ENCODE peak calls at places on chromosomes 11 and 22, in five cellular contexts. S is psoas muscle, Q is pancreas, Y is natural killer cell, F is brain microvascular endothelial cell. D is an unnamed sample.
A peak's percentile ranks its signal among the peaks of the same experiment; 100 is the strongest.

GRCh38 chr22:22842085-22842484 is 45.5 kb upstream of the IGLL5 start:
- DNase-seq in S (no peak), Q (no peak), Y (no peak), F (no peak), D (no peak)

GRCh38 chr11:123569387-123569786 is 85.0 kb downstream of the SCN3B start:
- DNase-seq in Y (no peak), Q (no peak), S (no peak), F (no peak), D (no peak)

GRCh38 chr11:95297680-95298452 is 66.9 kb upstream of the SESN3 start:
- DNase-seq in Y (no peak), F (no peak), Q (no peak), S (no peak), D (no peak)

GRCh38 chr11:10181811-10182210 is 112.2 kb downstream of the SBF2 start:
- DNase-seq in Q (no peak), Y (no peak), F (no peak), S (no peak), D (no peak)

GRCh38 chr11:1771700-1772099 is 8.0 kb upstream of the CTSD start:
- DNase-seq in Y (no peak), Q (no peak), S (no peak), F (peak; percentile 34), D (no peak)

GRCh38 chr11:2156416-2157182 is 4.4 kb downstream of the INS start:
- DNase-seq in F (peak; percentile 62), S (peak; percentile 73), Q (peak; percentile 93), Y (peak; percentile 54), D (peak; percentile 46)

GRCh38 chr22:37053310-37054077 is 2.0 kb downstream of the KCTD17 start:
- DNase-seq in Y (no peak), Q (no peak), F (no peak), S (no peak), D (no peak)

GRCh38 chr11:114219559-114220349 is 76.4 kb upstream of the NNMT start:
- DNase-seq in Q (no peak), S (no peak), Y (no peak), F (peak; percentile 34), D (no peak)

GRCh38 chr11:65429069-65429681 is 6.6 kb downstream of the NEAT1 start:
- DNase-seq in Q (no peak), F (peak; percentile 60), Y (no peak), S (no peak), D (no peak)

GRCh38 chr11:119709638-119710346 is 19.2 kb downstream of the NECTIN1 start:
- DNase-seq in F (peak; percentile 70), Q (no peak), Y (no peak), S (no peak), D (no peak)

GRCh38 chr22:27220349-27220748 is 563.0 kb downstream of the MIAT start:
- DNase-seq in S (peak; percentile 27), Q (no peak), Y (no peak), F (peak; percentile 91), D (no peak)

GRCh38 chr22:23270212-23270733 is 90.0 kb downstream of the BCR start:
- DNase-seq in F (no peak), Y (no peak), S (no peak), Q (no peak), D (no peak)

GRCh38 chr11:35145249-35145648 is 6.3 kb downstream of the CD44 start:
- DNase-seq in S (peak; percentile 25), F (peak; percentile 81), Y (peak; percentile 76), Q (no peak), D (no peak)

GRCh38 chr11:44313701-44314489 is 4.0 kb upstream of the ALX4 start:
- DNase-seq in F (no peak), Y (no peak), S (no peak), Q (no peak), D (no peak)

GRCh38 chr22:21876486-21877176 is 9.2 kb upstream of the MAPK1 start:
- DNase-seq in Y (no peak), Q (no peak), S (no peak), F (peak; percentile 38), D (no peak)

GRCh38 chr11:102757823-102758549 is 22.4 kb downstream of the MMP10 start:
- DNase-seq in F (peak; percentile 62), S (no peak), Y (no peak), Q (no peak), D (no peak)

GRCh38 chr11:127252321-127252720 is 251.8 kb upstream of the KIRREL3 start:
- DNase-seq in F (no peak), S (no peak), Q (no peak), Y (no peak), D (no peak)

GRCh38 chr11:45021001-45021400 is 70.3 kb upstream of the TP53I11 start:
- DNase-seq in Y (no peak), F (no peak), S (no peak), Q (no peak), D (no peak)

GRCh38 chr22:46828323-46829139 is 66.1 kb downstream of the TBC1D22A start:
- DNase-seq in Y (no peak), Q (no peak), S (no peak), F (no peak), D (no peak)

GRCh38 chr22:46826438-46826837 is 64.0 kb downstream of the TBC1D22A start:
- DNase-seq in Q (no peak), S (no peak), Y (no peak), F (no peak), D (no peak)

GRCh38 chr22:46829140-46829891 is 66.9 kb downstream of the TBC1D22A start:
- DNase-seq in Y (no peak), Q (no peak), F (peak; percentile 78), S (no peak), D (no peak)

GRCh38 chr22:46827072-46827780 is 64.8 kb downstream of the TBC1D22A start:
- DNase-seq in S (no peak), F (no peak), Y (no peak), Q (no peak), D (no peak)

DNA sequence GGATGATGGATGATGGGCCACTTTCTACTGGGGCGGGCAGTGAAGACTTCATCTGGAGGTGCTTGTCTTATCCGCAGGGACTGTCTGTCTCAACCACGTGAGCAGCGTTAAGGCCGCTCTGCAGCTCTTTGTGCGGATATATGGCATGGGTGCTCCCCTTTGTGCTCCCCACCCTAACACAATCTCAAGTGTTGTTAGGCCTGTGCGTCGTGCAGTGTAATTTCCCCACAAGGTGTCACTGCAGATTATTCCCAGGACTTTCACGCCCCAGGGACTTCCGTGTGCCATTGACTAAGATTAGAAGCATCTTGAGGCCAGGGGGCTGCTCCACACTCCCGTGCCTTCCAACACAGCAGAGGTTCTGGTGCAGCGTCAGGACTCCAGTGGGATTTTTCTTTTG is 65.3 kb downstream of the TBC1D22A start:
- DNase-seq in Q (no peak), S (no peak), Y (no peak), F (no peak), D (no peak)
- TF ChIP-seq CTCF in Q (no peak), S (no peak), Y (no peak), F (no peak), D (no peak)

GRCh38 chr11:11849127-11849746 is 7.5 kb downstream of the USP47 start:
- DNase-seq in S (peak; percentile 22), Y (peak; percentile 40), Q (no peak), F (peak; percentile 59), D (no peak)
- TF ChIP-seq CTCF in S (peak; percentile 48), Y (peak; percentile 71), Q (peak; percentile 44), F (peak; percentile 86), D (no peak)

GRCh38 chr22:39209756-39210155 is 35.0 kb downstream of the PDGFB start:
- DNase-seq in S (no peak), F (no peak), Y (no peak), Q (peak; percentile 47), D (no peak)
- TF ChIP-seq CTCF in S (no peak), F (no peak), Y (no peak), Q (no peak), D (no peak)

GRCh38 chr11:5317301-5317700 is 6.8 kb downstream of the OR51B2 start:
- DNase-seq in F (no peak), S (no peak), Y (no peak), Q (no peak), D (no peak)
- TF ChIP-seq CTCF in F (no peak), S (no peak), Y (no peak), Q (no peak), D (no peak)

GRCh38 chr11:41997860-41998259 is 538.4 kb upstream of the LRRC4C start:
- DNase-seq in Y (no peak), F (no peak), S (no peak), Q (no peak), D (no peak)
- TF ChIP-seq CTCF in Y (no peak), F (no peak), S (no peak), Q (no peak), D (no peak)

DNA sequence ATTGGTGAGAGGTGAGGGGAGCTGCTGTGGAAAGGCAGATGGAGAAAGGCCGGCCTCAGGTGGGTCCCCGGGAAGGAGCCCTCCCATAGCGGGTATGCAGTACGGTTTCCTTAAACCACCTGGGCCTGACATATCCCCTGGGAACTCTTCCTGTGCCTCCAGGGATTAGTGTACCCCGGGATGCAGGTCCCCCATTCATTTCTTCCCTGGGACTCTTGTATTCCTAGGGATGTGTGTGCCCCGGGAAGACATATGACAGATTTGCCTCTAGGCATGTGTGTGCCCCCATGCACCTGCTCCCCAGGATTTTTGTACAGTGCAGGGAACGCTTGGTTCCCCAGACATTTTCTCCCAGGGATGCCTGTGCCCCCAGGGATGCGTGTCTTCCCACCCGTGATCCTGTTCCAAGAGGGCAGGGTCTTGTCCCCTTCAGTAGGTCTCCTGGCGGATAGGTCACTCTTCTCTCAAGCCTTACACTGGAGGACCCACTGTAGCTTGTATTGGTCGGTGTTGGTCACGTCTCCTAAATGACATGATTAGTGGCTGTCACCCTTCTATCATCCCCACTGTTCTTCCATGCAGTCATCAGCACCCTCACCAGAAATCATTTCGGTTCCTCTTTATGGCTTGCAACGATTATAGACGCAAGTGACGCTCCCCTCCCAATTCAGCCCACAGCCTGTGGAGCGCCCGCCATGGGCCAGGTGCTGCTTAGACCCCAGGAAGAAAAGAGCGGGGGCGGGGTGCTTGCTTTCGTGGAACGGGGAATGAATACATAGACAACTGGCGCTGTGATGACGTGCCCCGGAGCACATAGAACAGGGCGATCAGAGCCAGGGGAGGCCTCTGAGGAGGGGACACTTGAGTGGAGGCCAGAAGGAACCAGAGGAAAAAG is 1.3 kb downstream of the PARVB start:
- DNase-seq in F (no peak), S (peak; percentile 58), Q (no peak), Y (no peak), D (peak; percentile 76)
- TF ChIP-seq CTCF in F (no peak), S (no peak), Q (no peak), Y (no peak), D (no peak)

DNA sequence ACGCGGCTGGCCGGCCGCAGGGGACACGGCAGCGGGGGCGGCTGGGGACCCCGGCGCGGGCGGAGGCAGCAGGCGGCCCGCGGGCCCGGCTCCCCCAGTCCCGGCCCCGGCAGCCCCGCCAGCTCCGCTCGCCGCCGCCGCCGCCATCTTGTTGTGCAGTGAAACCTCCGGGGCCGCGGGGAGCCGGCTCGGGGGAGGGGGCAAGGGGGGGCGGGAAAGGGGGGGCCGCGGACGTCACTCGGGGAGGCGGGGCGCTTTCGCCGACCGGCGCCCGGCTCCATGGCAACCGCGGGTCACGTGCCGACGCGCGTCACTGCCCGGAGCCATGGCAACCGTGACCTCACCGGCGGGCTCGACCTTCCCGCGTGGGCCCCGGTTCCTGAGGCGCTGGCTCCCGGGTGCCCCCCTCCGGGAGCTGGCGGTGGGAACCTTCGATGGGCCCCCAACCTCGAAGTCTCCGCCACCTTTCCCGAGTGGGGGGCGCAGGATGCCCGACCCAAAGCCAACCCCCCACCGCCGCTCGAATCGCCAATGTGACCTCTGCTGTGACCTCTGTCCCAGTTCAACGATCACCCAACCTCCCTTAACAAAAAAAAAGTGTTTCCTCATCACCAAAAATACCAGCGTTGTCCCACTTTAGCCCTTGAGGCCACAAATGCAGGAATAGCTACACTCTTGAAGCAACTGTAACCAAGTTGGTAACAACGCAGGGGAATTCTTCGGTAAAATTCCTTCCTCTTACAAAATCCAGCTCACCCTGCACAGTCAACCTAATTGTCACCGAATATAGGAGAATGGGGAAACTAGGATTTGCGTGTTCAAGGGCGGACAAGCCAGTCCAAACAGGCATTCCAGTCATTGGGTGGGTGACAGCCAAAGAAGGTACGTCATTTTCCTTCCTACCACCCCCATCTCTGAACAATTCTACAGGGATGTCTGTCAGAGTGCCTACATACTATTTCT is at the start of gene SIK3:
- DNase-seq in Y (peak; percentile 96), S (peak; percentile 95), Q (peak; percentile 98), F (peak; percentile 83), D (peak; percentile 96)
- TF ChIP-seq CTCF in Y (peak; percentile 35), S (peak; percentile 39), Q (no peak), F (peak; percentile 73), D (no peak)

D was measured in activated B cell treated with CpG ODN at 0.5 μM for 24 hours.